ENCODE peak calls at places on chromosomes 7 and 10, in four cellular contexts. J is KBM-7, M is GM04504, K is GM12864. B is an unnamed sample.

GRCh38 chr10:32190890-32191491 is 134.8 kb upstream of the KIF5B start:
- DNase-seq in J (peak; percentile 87), M (no peak), K (peak; percentile 26), B (no peak)

GRCh38 chr7:42858570-42858969 is 53.3 kb downstream of the C7orf25 start:
- DNase-seq in J (no peak), M (no peak), K (no peak), B (no peak)

GRCh38 chr10:19788075-19788686 is 28.1 kb upstream of the PLXDC2 start:
- DNase-seq in J (peak; percentile 66), M (peak; percentile 17), K (peak; percentile 3), B (peak; percentile 9)

GRCh38 chr10:14126697-14127440 is 203.9 kb downstream of the FRMD4A start:
- DNase-seq in J (no peak), M (no peak), K (no peak), B (no peak)

GRCh38 chr10:27998954-27999275 is at the start of gene ODAD2:
- DNase-seq in J (no peak), M (no peak), K (no peak), B (no peak)

GRCh38 chr7:151520419-151521229 is 929 bp upstream of the RHEB start:
- DNase-seq in J (no peak), M (no peak), K (no peak), B (no peak)

GRCh38 chr7:36227223-36227622 is 74.2 kb downstream of the EEPD1 start:
- DNase-seq in J (no peak), M (peak; percentile 80), K (no peak), B (no peak)

GRCh38 chr7:93046641-93047040 is 71.1 kb downstream of the SAMD9 start:
- DNase-seq in J (no peak), M (no peak), K (no peak), B (no peak)

GRCh38 chr7:21365866-21366624 is 61.8 kb upstream of the SP4 start:
- DNase-seq in J (peak; percentile 27), M (no peak), K (no peak), B (no peak)

GRCh38 chr10:79007843-79008319 is 60.9 kb upstream of the ZMIZ1 start:
- DNase-seq in J (no peak), M (no peak), K (no peak), B (no peak)

GRCh38 chr7:113710310-113711106 is 208.3 kb downstream of the PPP1R3A start:
- DNase-seq in J (peak; percentile 71), M (peak; percentile 44), K (peak; percentile 67), B (peak; percentile 70)

GRCh38 chr7:9937944-9938631 is 1035.6 kb upstream of the PHF14 start:
- DNase-seq in J (no peak), M (no peak), K (no peak), B (no peak)

GRCh38 chr10:71584461-71584860 is 135.1 kb downstream of the C10orf105 start:
- DNase-seq in J (no peak), M (no peak), K (no peak), B (no peak)

GRCh38 chr7:30933124-30933893 is 21.7 kb downstream of the AQP1 start:
- DNase-seq in J (no peak), M (no peak), K (no peak), B (no peak)

GRCh38 chr7:63789378-63790176 is 209.1 kb upstream of the ZNF722 start:
- DNase-seq in J (no peak), M (no peak), K (no peak), B (no peak)

GRCh38 chr10:77156406-77156879 is 481.2 kb downstream of the KCNMA1 start:
- DNase-seq in J (no peak), M (peak; percentile 42), K (no peak), B (peak; percentile 52)

GRCh38 chr7:90701771-90702170 is 105.7 kb downstream of the CDK14 start:
- DNase-seq in J (no peak), M (no peak), K (no peak), B (no peak)

GRCh38 chr7:1108264-1108920 is 20.5 kb downstream of the GPER1 start:
- DNase-seq in J (no peak), M (no peak), K (no peak), B (no peak)

GRCh38 chr10:92124524-92125168 is 166.2 kb downstream of the CPEB3 start:
- DNase-seq in J (no peak), M (no peak), K (no peak), B (no peak)

GRCh38 chr7:6392712-6393666 is 54.8 kb downstream of the DAGLB start:
- DNase-seq in J (peak; percentile 61), M (peak; percentile 39), K (no peak), B (peak; percentile 45)

GRCh38 chr10:131751827-131752775 is 148.7 kb upstream of the PPP2R2D start:
- DNase-seq in J (no peak), M (no peak), K (no peak), B (no peak)

GRCh38 chr10:112960151-112960681 is 10.2 kb downstream of the TCF7L2 start:
- DNase-seq in J (no peak), M (no peak), K (no peak), B (no peak)

GRCh38 chr7:75814407-75814947 is 871 bp upstream of the CCL24 start:
- DNase-seq in J (no peak), M (no peak), K (no peak), B (no peak)

GRCh38 chr10:43284341-43284910 is 17.6 kb upstream of the RASGEF1A start:
- DNase-seq in J (no peak), M (no peak), K (no peak), B (no peak)

GRCh38 chr10:133361227-133361626 is 3.4 kb upstream of the FUOM start:
- DNase-seq in J (no peak), M (no peak), K (no peak), B (no peak)

GRCh38 chr7:139403601-139404000 is 43.9 kb downstream of the LUC7L2 start:
- DNase-seq in J (no peak), M (no peak), K (no peak), B (no peak)

GRCh38 chr7:40348126-40348728 is 213.4 kb downstream of the SUGCT start:
- DNase-seq in J (no peak), M (no peak), K (no peak), B (no peak)

GRCh38 chr7:137160236-137160635 is 183.3 kb downstream of the PTN start:
- DNase-seq in J (no peak), M (no peak), K (no peak), B (no peak)

GRCh38 chr7:47786557-47787248 is 161.6 kb downstream of the PKD1L1 start:
- DNase-seq in J (no peak), M (peak; percentile 95), K (no peak), B (peak; percentile 91)

GRCh38 chr10:113739577-113739976 is 11.9 kb upstream of the PLEKHS1 start:
- DNase-seq in J (no peak), M (no peak), K (no peak), B (no peak)

B was measured in amniotic stem cell.